ENCODE peak calls at places on chromosomes 2 and 18, in five cellular contexts. T is Panc1, A is GM12878, Q is stomach, M is transverse colon. L is an unnamed sample. For H3K4me1, the result is how much of the 10 kb centered on the place peaks cover.

GRCh38 chr2:172702451-172702850 is 33.2 kb upstream of the RAPGEF4 start:
- DNase-seq in A (no peak), M (no peak), Q (no peak), T (no peak), L (no peak)

GRCh38 chr2:32495139-32495538 is 132.7 kb upstream of the TTC27 start:
- DNase-seq in M (no peak), Q (no peak), T (no peak), A (no peak), L (no peak)

GRCh38 chr2:44286884-44287638 is 11.8 kb downstream of the SLC3A1 start:
- DNase-seq in Q (peak), A (no peak), M (no peak), T (peak), L (no peak)

GRCh38 chr2:227864161-227864756 is 7.2 kb upstream of the DAW1 start:
- DNase-seq in M (no peak), T (no peak), A (no peak), Q (no peak), L (no peak)

GRCh38 chr2:218219934-218220333 is 2.9 kb downstream of the ARPC2 start:
- DNase-seq in T (no peak), A (no peak), Q (no peak), M (no peak), L (no peak)

GRCh38 chr2:57343391-57344006 is 703.1 kb upstream of the VRK2 start:
- DNase-seq in M (no peak), Q (no peak), T (no peak), A (no peak), L (no peak)

GRCh38 chr2:207558106-207558505 is 28.3 kb downstream of the CREB1 start:
- DNase-seq in Q (no peak), A (no peak), T (no peak), M (no peak), L (no peak)

GRCh38 chr2:157236404-157236803 is 21.1 kb upstream of the GALNT5 start:
- DNase-seq in M (no peak), A (no peak), T (no peak), Q (no peak), L (no peak)

GRCh38 chr18:8989855-8990254 is 112.6 kb upstream of the NDUFV2 start:
- DNase-seq in Q (no peak), M (no peak), A (no peak), T (no peak), L (no peak)

GRCh38 chr2:7011376-7012083 is 94.3 kb downstream of the RNF144A start:
- DNase-seq in A (no peak), T (no peak), Q (no peak), M (no peak), L (no peak)

GRCh38 chr2:20519309-20519708 is 72.4 kb downstream of the RHOB start:
- DNase-seq in Q (no peak), M (no peak), T (no peak), A (no peak), L (no peak)

GRCh38 chr18:6851480-6851879 is 122.0 kb downstream of the ARHGAP28 start:
- DNase-seq in M (no peak), T (no peak), Q (no peak), A (no peak), L (no peak)

GRCh38 chr2:174477772-174478171 is 9.1 kb downstream of the GPR155 start:
- DNase-seq in M (no peak), T (no peak), A (no peak), Q (no peak), L (no peak)

GRCh38 chr2:111178730-111179405 is 58.2 kb downstream of the BCL2L11 start:
- DNase-seq in A (no peak), T (no peak), M (no peak), Q (no peak), L (no peak)

GRCh38 chr2:54770676-54771075 is 47.2 kb downstream of the EML6 start:
- DNase-seq in Q (no peak), A (no peak), T (no peak), M (no peak), L (no peak)

GRCh38 chr2:152353364-152353763 is 18.4 kb downstream of the FMNL2 start:
- DNase-seq in M (no peak), T (no peak), Q (no peak), A (no peak), L (no peak)

GRCh38 chr2:133194068-133194655 is 374.1 kb downstream of the NCKAP5 start:
- DNase-seq in A (no peak), Q (no peak), T (no peak), M (no peak), L (no peak)

GRCh38 chr2:108923736-108924443 is 65.1 kb downstream of the EDAR start:
- DNase-seq in T (no peak), A (no peak), Q (no peak), M (no peak), L (no peak)

GRCh38 chr2:240868286-240869108 is at the start of gene AGXT:
- DNase-seq in T (no peak), M (peak), A (no peak), Q (no peak), L (peak)

GRCh38 chr2:125386074-125386473 is 1269.9 kb upstream of the GYPC start:
- DNase-seq in A (no peak), T (no peak), M (no peak), Q (no peak), L (no peak)

DNA sequence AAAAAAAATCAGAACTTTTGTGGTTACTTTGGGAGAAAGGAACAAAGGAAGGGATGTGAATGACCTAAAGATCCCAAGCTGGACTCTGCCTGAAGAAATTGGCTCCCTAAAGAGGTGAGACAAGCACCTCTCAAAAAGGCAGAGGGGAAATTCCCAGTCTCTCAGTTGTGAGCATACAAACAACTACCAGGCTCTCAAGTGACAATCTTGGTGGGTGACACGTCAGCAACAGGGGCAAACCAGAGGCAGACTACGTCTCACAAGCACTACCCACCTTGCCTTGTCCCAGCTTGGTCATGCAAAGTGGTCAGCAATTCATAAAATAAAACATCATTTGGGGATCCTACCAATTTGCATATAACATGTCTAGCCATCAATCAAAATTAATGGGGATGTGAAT is 24.3 kb upstream of the LRATD1 start:
- DNase-seq in M (no peak), A (no peak), T (no peak), Q (no peak), L (no peak)
- TF ChIP-seq POLR2AphosphoS5 in M (no peak), A (no peak), T (no peak), Q (no peak), L (no peak)

GRCh38 chr2:9693138-9693520 is 62.3 kb upstream of the YWHAQ start:
- DNase-seq in Q (no peak), M (no peak), A (no peak), T (no peak), L (no peak)

GRCh38 chr2:9693646-9694045 is 62.8 kb upstream of the YWHAQ start:
- DNase-seq in T (no peak), A (no peak), Q (no peak), M (no peak), L (no peak)

GRCh38 chr2:9696731-9697130 is 65.9 kb upstream of the YWHAQ start:
- DNase-seq in M (no peak), Q (no peak), T (no peak), A (no peak), L (no peak)

GRCh38 chr2:9695916-9696315 is 65.1 kb upstream of the YWHAQ start:
- DNase-seq in A (no peak), T (no peak), Q (no peak), M (no peak), L (no peak)

DNA sequence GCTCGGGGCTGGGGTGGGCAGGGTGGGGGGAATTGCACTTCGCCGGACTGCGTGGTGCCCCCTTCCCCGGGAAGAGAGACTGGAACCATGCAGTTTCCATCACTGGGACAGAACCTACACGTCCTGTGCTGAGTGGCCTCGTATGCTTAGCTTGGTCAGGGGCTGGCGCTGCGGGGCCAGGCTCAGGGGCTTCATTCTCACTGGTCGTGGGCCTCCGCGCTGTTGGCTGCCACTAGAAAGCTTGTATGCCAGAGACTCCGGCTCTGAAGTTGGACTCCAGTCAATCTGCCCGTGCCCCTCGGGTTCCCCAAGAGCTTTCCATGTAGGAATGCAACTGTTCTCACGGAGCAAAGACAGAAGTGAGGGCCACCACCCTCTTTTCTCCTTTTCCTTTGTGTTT is 63.9 kb upstream of the YWHAQ start:
- DNase-seq in Q (no peak), T (no peak), M (no peak), A (no peak), L (no peak)
- H3K27ac ChIP-seq in Q (no peak), T (no peak), M (no peak), A (no peak), L (no peak)

GRCh38 chr18:10371165-10371564 is 83.3 kb upstream of the APCDD1 start:
- DNase-seq in M (no peak), T (no peak), A (no peak), Q (no peak), L (no peak)
- H3K4me1 ChIP-seq in M (under half), T (under half), A (under half), Q (under half), L (under half)

GRCh38 chr2:38508311-38509039 is 94.3 kb downstream of the HNRNPLL start:
- DNase-seq in T (peak), Q (peak), M (peak), A (peak), L (peak)
- TF ChIP-seq POLR2AphosphoS5 in T (no peak), Q (peak), M (no peak), A (no peak), L (peak)